ENCODE peak calls at places on chromosomes 7 and 10, in ten cellular contexts. L, K, B, M, N, O, Q, W, F and U are unnamed samples.

GRCh38 chr7:42020067-42020466 is 216.9 kb downstream of the GLI3 start:
- DNase-seq in M (no peak), Q (no peak), W (no peak), O (no peak), L (no peak), B (no peak), N (no peak), F (no peak), K (no peak), U (no peak)

GRCh38 chr7:155296788-155297516 is 726 bp upstream of the INSIG1 start:
- DNase-seq in N (peak; percentile 62), W (no peak), K (peak; percentile 78), O (peak; percentile 82), Q (peak; percentile 80), L (peak; percentile 80), B (peak; percentile 43), F (no peak), M (peak; percentile 45), U (peak; percentile 89)

GRCh38 chr7:121278120-121279021 is 50.4 kb upstream of the WNT16 start:
- DNase-seq in N (peak; percentile 69), W (no peak), L (no peak), M (no peak), Q (no peak), K (no peak), B (no peak), O (peak; percentile 48), F (no peak), U (no peak)

GRCh38 chr10:60099998-60100747 is 193.8 kb upstream of the CCDC6 start:
- DNase-seq in L (peak; percentile 82), N (peak; percentile 32), F (no peak), B (no peak), W (peak; percentile 44), O (peak; percentile 75), K (no peak), M (no peak), Q (no peak), U (peak; percentile 33)

GRCh38 chr10:122018951-122019413 is 30.0 kb downstream of the TACC2 start:
- DNase-seq in W (no peak), K (peak; percentile 75), B (no peak), O (no peak), Q (no peak), M (peak; percentile 72), F (no peak), L (no peak), N (no peak), U (no peak)

GRCh38 chr7:95180-95862 is 97.0 kb upstream of the FAM20C start:
- DNase-seq in O (peak; percentile 75), B (no peak), M (no peak), Q (no peak), L (no peak), N (peak; percentile 91), K (no peak), F (no peak), W (no peak), U (no peak)

GRCh38 chr7:128954150-128954549 is 16.4 kb downstream of the IRF5 start:
- DNase-seq in N (no peak), K (no peak), F (no peak), W (no peak), Q (no peak), L (no peak), B (no peak), O (no peak), M (no peak), U (no peak)

GRCh38 chr7:105875505-105875904 is 894 bp downstream of the ATXN7L1 start:
- DNase-seq in N (no peak), M (no peak), Q (no peak), K (no peak), F (no peak), O (no peak), B (no peak), W (no peak), L (no peak), U (no peak)

GRCh38 chr10:124685251-124685650 is 58.9 kb downstream of the FAM53B start:
- DNase-seq in Q (no peak), W (no peak), K (no peak), L (no peak), O (no peak), M (peak; percentile 79), B (peak; percentile 57), N (no peak), F (no peak), U (no peak)

GRCh38 chr10:124683816-124684215 is 60.4 kb downstream of the FAM53B start:
- DNase-seq in B (no peak), M (no peak), O (no peak), N (no peak), L (peak; percentile 49), W (no peak), K (no peak), F (no peak), Q (no peak), U (no peak)

GRCh38 chr10:124688366-124688765 is 55.8 kb downstream of the FAM53B start:
- DNase-seq in B (no peak), F (no peak), O (no peak), L (no peak), M (no peak), N (no peak), Q (no peak), W (no peak), K (no peak), U (no peak)

GRCh38 chr10:124688889-124689670 is 55.1 kb downstream of the FAM53B start:
- DNase-seq in O (no peak), F (no peak), Q (no peak), B (no peak), W (no peak), L (no peak), N (no peak), M (peak; percentile 82), K (no peak), U (peak; percentile 61)

GRCh38 chr10:124686707-124687376 is 57.3 kb downstream of the FAM53B start:
- DNase-seq in B (peak; percentile 59), K (no peak), Q (no peak), O (no peak), N (no peak), M (no peak), W (no peak), L (no peak), F (no peak), U (no peak)
- H3K36me3 ChIP-seq in B (peaks cover 19% of the 10 kb centered on the region), K (no peaks in the 10 kb centered on the region), Q (peaks cover 20% of the 10 kb centered on the region), O (peaks cover 1% of the 10 kb centered on the region), N (no peaks in the 10 kb centered on the region), M (peaks cover 5% of the 10 kb centered on the region), W (peaks cover 71% of the 10 kb centered on the region), L (peaks cover 41% of the 10 kb centered on the region), F (peaks cover 2% of the 10 kb centered on the region), U (no peaks in the 10 kb centered on the region)

DNA sequence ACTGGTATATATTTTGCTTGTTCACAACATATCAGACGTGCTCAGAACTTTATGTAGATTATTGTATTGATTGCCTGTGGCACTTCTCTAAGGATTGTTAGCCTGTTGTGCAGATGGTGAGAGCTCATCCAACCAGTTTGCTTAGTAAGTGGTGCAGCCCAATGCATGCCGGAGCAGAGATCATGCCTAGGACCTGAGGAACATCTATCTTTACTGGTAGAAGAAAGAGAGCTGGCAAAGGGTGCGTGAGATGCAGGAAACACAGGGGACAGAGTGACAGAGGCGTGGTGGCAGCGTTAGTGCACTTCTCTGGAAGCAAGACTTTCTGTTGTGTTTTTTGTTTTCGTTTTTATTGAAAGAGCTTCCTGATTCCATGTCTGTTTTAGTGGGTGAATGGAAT is 35.9 kb downstream of the CCM2 start:
- DNase-seq in F (no peak), Q (no peak), L (no peak), M (no peak), N (no peak), O (no peak), K (no peak), B (no peak), W (no peak), U (no peak)
- H3K4me1 ChIP-seq in F (no peaks in the 10 kb centered on the region), Q (peaks cover 3% of the 10 kb centered on the region), L (no peaks in the 10 kb centered on the region), M (peaks cover 12% of the 10 kb centered on the region), N (peaks cover 8% of the 10 kb centered on the region), O (no peaks in the 10 kb centered on the region), K (peaks cover 9% of the 10 kb centered on the region), B (peaks cover 28% of the 10 kb centered on the region), W (no peaks in the 10 kb centered on the region), U (peaks cover 57% of the 10 kb centered on the region)

DNA sequence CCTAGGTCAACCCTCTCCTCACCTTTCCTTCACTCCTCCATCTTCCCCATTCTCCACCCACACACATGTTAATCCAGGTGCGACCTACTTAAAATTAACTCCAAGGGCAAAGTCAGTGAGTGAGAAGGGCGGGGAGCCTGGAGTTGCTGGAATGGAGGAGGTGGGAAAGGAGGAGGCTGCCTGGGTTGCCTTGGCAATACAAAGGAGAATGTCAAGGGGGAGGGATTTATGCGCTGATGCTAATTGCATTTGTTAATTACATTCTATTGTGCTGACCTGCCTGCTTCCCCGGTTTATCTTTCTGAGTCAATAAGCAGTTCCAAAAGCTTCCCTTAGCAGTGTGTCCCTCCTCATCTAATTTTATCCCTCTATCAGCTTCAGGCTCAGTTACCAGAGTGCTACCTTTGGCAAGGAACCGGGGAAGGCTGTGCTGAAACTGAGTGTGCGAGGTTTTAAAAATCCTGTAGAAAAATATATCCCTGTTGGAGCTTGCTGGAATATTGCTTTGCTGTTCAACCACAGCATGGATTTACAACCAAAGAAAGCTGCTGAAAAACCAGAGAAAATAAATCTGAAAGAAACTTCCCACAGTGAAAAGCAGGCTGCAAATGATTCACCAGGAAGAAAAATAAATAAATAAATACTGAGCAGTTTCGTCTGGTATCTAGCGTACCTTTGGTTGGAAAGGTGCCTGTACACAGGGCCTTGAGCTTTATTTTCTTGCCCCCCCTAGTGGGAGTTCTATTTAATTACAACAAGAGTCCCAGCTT is 113.2 kb upstream of the DGKB start:
- DNase-seq in F (peak; percentile 22), O (peak; percentile 85), B (no peak), K (peak; percentile 21), N (peak; percentile 56), L (peak; percentile 72), M (peak; percentile 30), Q (peak; percentile 93), W (peak; percentile 62), U (no peak)
- H3K4me3 ChIP-seq in F (peak overlapping the region; percentile 7), O (peak overlapping the region; percentile 22), B (peak overlapping the region; percentile 51), K (no peak overlapping the region), N (peak overlapping the region; percentile 29), L (no peak overlapping the region), M (peak overlapping the region; percentile 42), Q (peak overlapping the region; percentile 68), W (no peak overlapping the region), U (no peak overlapping the region)

GRCh38 chr10:79207096-79207357 is 138.3 kb downstream of the ZMIZ1 start:
- DNase-seq in K (no peak), M (no peak), N (no peak), F (no peak), W (no peak), O (no peak), B (no peak), L (no peak), Q (no peak), U (no peak)

GRCh38 chr10:79208251-79208983 is 138.9 kb upstream of the PPIF start:
- DNase-seq in K (no peak), Q (no peak), B (no peak), O (no peak), M (no peak), L (no peak), F (no peak), N (no peak), W (no peak), U (no peak)

GRCh38 chr10:79203833-79204232 is 135.1 kb downstream of the ZMIZ1 start:
- DNase-seq in K (no peak), W (no peak), B (no peak), Q (no peak), O (no peak), L (peak; percentile 86), M (no peak), N (no peak), F (no peak), U (no peak)

GRCh38 chr10:79207726-79208125 is 139.0 kb downstream of the ZMIZ1 start:
- DNase-seq in O (no peak), W (no peak), B (no peak), Q (no peak), F (no peak), K (no peak), M (no peak), N (no peak), L (no peak), U (no peak)

GRCh38 chr10:79206300-79207095 is 137.7 kb downstream of the ZMIZ1 start:
- DNase-seq in L (peak; percentile 60), O (no peak), W (no peak), K (no peak), B (no peak), Q (no peak), F (no peak), M (no peak), N (no peak), U (no peak)
- H3K36me3 ChIP-seq in L (no peaks in the 10 kb centered on the region), O (peaks cover 35% of the 10 kb centered on the region), W (peaks cover 97% of the 10 kb centered on the region), K (peaks cover 10% of the 10 kb centered on the region), B (peaks cover 94% of the 10 kb centered on the region), Q (peaks cover 69% of the 10 kb centered on the region), F (no peaks in the 10 kb centered on the region), M (peaks cover 51% of the 10 kb centered on the region), N (peaks cover 27% of the 10 kb centered on the region), U (peaks cover 64% of the 10 kb centered on the region)